ENCODE peak calls at places on chromosomes 1 and 21, in six cellular contexts. H is iris pigment epithelial cell, G is NCI-H1105, X is globus pallidus, L is NCI-H2081, U is NCI-H1092 treated with DMSO at 0.1 percent for 48 hours. N is an unnamed sample.

GRCh38 chr1:233722212-233722979 is 108.5 kb downstream of the KCNK1 start:
- DNase-seq in U (no peak), H (no peak), G (no peak), X (no peak), L (no peak), N (no peak)

GRCh38 chr1:100423832-100424337 is 71.6 kb downstream of the CDC14A start:
- DNase-seq in X (no peak), G (no peak), U (no peak), L (no peak), H (no peak), N (no peak)

GRCh38 chr1:59025898-59026426 is 242.1 kb upstream of the JUN start:
- DNase-seq in U (no peak), L (no peak), G (no peak), H (peak; percentile 45), X (no peak), N (peak; percentile 90)

GRCh38 chr1:150272379-150272840 is at the start of gene C1orf54:
- DNase-seq in G (no peak), H (peak; percentile 70), U (no peak), L (no peak), X (peak; percentile 43), N (peak; percentile 45)

GRCh38 chr1:16012590-16013219 is 5.1 kb downstream of the HSPB7 start:
- DNase-seq in X (no peak), H (peak; percentile 73), L (no peak), G (peak; percentile 16), U (peak; percentile 28), N (peak; percentile 87)

GRCh38 chr1:32774950-32775634 is 42.1 kb downstream of the YARS1 start:
- DNase-seq in L (peak; percentile 32), U (no peak), H (peak; percentile 54), X (no peak), G (no peak), N (peak; percentile 66)

GRCh38 chr1:182359645-182360044 is 31.9 kb downstream of the GLUL start:
- DNase-seq in L (no peak), G (no peak), H (no peak), X (no peak), U (no peak), N (no peak)

GRCh38 chr1:169844941-169845608 is 48.6 kb downstream of the SCYL3 start:
- DNase-seq in U (no peak), H (peak; percentile 31), L (no peak), G (no peak), X (no peak), N (no peak)

GRCh38 chr1:32031578-32032286 is 18.1 kb downstream of the KHDRBS1 start:
- DNase-seq in U (no peak), L (no peak), H (peak; percentile 82), G (no peak), X (no peak), N (peak; percentile 80)

GRCh38 chr1:87093286-87093685 is 178.9 kb downstream of the HS2ST1 start:
- DNase-seq in L (no peak), U (no peak), X (no peak), G (no peak), H (peak; percentile 40), N (no peak)

GRCh38 chr21:36693144-36694040 is 5.5 kb upstream of the SIM2 start:
- DNase-seq in U (no peak), G (no peak), X (no peak), H (no peak), L (no peak), N (no peak)

GRCh38 chr1:2574350-2574749 is 12.2 kb upstream of the PRXL2B start:
- DNase-seq in L (no peak), H (no peak), X (no peak), U (no peak), G (no peak), N (peak; percentile 5)

GRCh38 chr1:27141266-27142003 is 13.5 kb downstream of the SLC9A1 start:
- DNase-seq in L (no peak), X (no peak), U (no peak), G (peak; percentile 74), H (no peak), N (no peak)

GRCh38 chr1:14969006-14969405 is 184.5 kb upstream of the TMEM51 start:
- DNase-seq in G (no peak), X (no peak), U (no peak), H (no peak), L (no peak), N (peak; percentile 23)

GRCh38 chr1:8222789-8223188 is 95.1 kb upstream of the SLC45A1 start:
- DNase-seq in U (no peak), H (no peak), X (no peak), G (no peak), L (no peak), N (no peak)

GRCh38 chr1:160205242-160205973 is at the start of gene PEA15:
- DNase-seq in G (peak; percentile 66), H (peak; percentile 61), L (peak; percentile 83), X (peak; percentile 81), U (peak; percentile 39), N (peak; percentile 62)

GRCh38 chr1:54604572-54605370 is 18.6 kb downstream of the FAM151A start:
- DNase-seq in U (no peak), H (no peak), X (no peak), G (no peak), L (peak; percentile 60), N (no peak)

GRCh38 chr1:111475706-111476105 is 1.9 kb downstream of the C1orf162 start:
- DNase-seq in H (no peak), G (no peak), L (no peak), U (no peak), X (no peak), N (no peak)

GRCh38 chr1:93317943-93318342 is 27.8 kb upstream of the DR1 start:
- DNase-seq in G (no peak), H (no peak), L (no peak), U (no peak), X (no peak), N (no peak)

GRCh38 chr1:109876617-109877319 is 33.9 kb upstream of the CSF1 start:
- DNase-seq in L (no peak), G (no peak), U (no peak), X (no peak), H (no peak), N (peak; percentile 94)

GRCh38 chr1:67561704-67562113 is 123.3 kb upstream of the GADD45A start:
- DNase-seq in L (peak; percentile 91), U (peak; percentile 80), X (peak; percentile 28), H (peak; percentile 86), G (peak; percentile 77), N (peak; percentile 83)

GRCh38 chr1:155004352-155005075 is 1.9 kb downstream of the ZBTB7B start:
- DNase-seq in L (no peak), U (peak; percentile 15), X (peak; percentile 72), H (no peak), G (no peak), N (no peak)

GRCh38 chr1:89894210-89894668 is 73.4 kb downstream of the LRRC8D start:
- DNase-seq in L (no peak), X (no peak), H (peak; percentile 97), U (no peak), G (no peak), N (peak; percentile 88)

GRCh38 chr1:106584127-106584526 is 472.3 kb upstream of the PRMT6 start:
- DNase-seq in X (no peak), L (no peak), U (no peak), G (no peak), H (no peak), N (no peak)

GRCh38 chr1:108813326-108813725 is 43.6 kb downstream of the AKNAD1 start:
- DNase-seq in X (no peak), G (no peak), L (no peak), H (no peak), U (no peak), N (no peak)

GRCh38 chr21:40615503-40616376 is 231.2 kb downstream of the DSCAM start:
- DNase-seq in U (peak; percentile 65), G (peak; percentile 58), X (no peak), H (no peak), L (no peak), N (no peak)

GRCh38 chr1:205791568-205792180 is 16.4 kb upstream of the RAB29 start:
- DNase-seq in X (peak; percentile 80), H (peak; percentile 52), U (peak; percentile 58), L (peak; percentile 56), G (peak; percentile 43), N (peak; percentile 44)

GRCh38 chr1:41019353-41019745 is 2.2 kb downstream of the SLFNL1 start:
- DNase-seq in H (no peak), L (no peak), U (no peak), X (no peak), G (no peak), N (no peak)

GRCh38 chr1:3004285-3005205 is 16.7 kb upstream of the ACTRT2 start:
- DNase-seq in U (no peak), X (no peak), G (no peak), L (no peak), H (no peak), N (no peak)

GRCh38 chr1:14681182-14681581 is 82.7 kb downstream of the KAZN start:
- DNase-seq in G (no peak), U (no peak), L (no peak), H (peak; percentile 24), X (no peak), N (peak; percentile 6)

GRCh38 chr1:108878678-108879077 is 1.9 kb downstream of the GPSM2 start:
- DNase-seq in G (peak; percentile 40), U (no peak), H (no peak), L (no peak), X (peak; percentile 52), N (peak; percentile 9)

GRCh38 chr1:22257286-22258275 is 114.7 kb upstream of the WNT4 start:
- DNase-seq in X (no peak), G (no peak), L (peak; percentile 54), U (peak; percentile 89), H (no peak), N (no peak)

GRCh38 chr1:111778541-111779051 is 22.9 kb downstream of the DDX20 start:
- DNase-seq in X (no peak), U (no peak), L (no peak), H (no peak), G (no peak), N (peak; percentile 84)

GRCh38 chr1:225449261-225449660 is 21.4 kb upstream of the LBR start:
- DNase-seq in H (no peak), U (no peak), L (no peak), G (no peak), X (no peak), N (no peak)

GRCh38 chr1:161115132-161115711 is 2.6 kb downstream of the PFDN2 start:
- DNase-seq in X (no peak), U (no peak), G (no peak), H (peak; percentile 98), L (no peak), N (peak; percentile 65)